ENCODE peak calls at places on chromosomes 13 and 19, in six cellular contexts. F, M, L, C, R and S are unnamed samples.

GRCh38 chr19:7645656-7646425 is 8.9 kb downstream of the STXBP2 start:
- DNase-seq in F (no peak), M (no peak), L (no peak), C (no peak), R (no peak), S (no peak)

GRCh38 chr19:50050406-50051223 is 24.8 kb downstream of the ZNF473 start:
- DNase-seq in F (peak; percentile 84), M (peak; percentile 90), L (peak; percentile 70), C (no peak), R (peak; percentile 84), S (no peak)

GRCh38 chr13:93881418-93881817 is 598.1 kb downstream of the DCT start:
- DNase-seq in F (no peak), M (no peak), L (no peak), C (peak; percentile 40), R (no peak), S (no peak)

GRCh38 chr19:3670796-3671679 is 29.2 kb downstream of the PIP5K1C start:
- DNase-seq in F (peak; percentile 93), M (no peak), L (no peak), C (peak; percentile 80), R (peak; percentile 82), S (no peak)

GRCh38 chr19:32902448-32902847 is 32.9 kb upstream of the SLC7A9 start:
- DNase-seq in F (no peak), M (no peak), L (no peak), C (no peak), R (no peak), S (no peak)

GRCh38 chr19:30263719-30264440 is 108.3 kb upstream of the ZNF536 start:
- DNase-seq in F (no peak), M (no peak), L (no peak), C (no peak), R (no peak), S (no peak)

GRCh38 chr13:89163081-89163480 is 1491.9 kb downstream of the SLITRK5 start:
- DNase-seq in F (no peak), M (no peak), L (no peak), C (no peak), R (no peak), S (no peak)

GRCh38 chr13:110563463-110563774 is 1.9 kb upstream of the RAB20 start:
- DNase-seq in F (no peak), M (no peak), L (no peak), C (no peak), R (no peak), S (no peak)

GRCh38 chr13:110938662-110939421 is 24.0 kb upstream of the ANKRD10 start:
- DNase-seq in F (no peak), M (no peak), L (no peak), C (no peak), R (no peak), S (no peak)

GRCh38 chr19:38223119-38223523 is 901 bp downstream of the DPF1 start:
- DNase-seq in F (no peak), M (no peak), L (no peak), C (no peak), R (no peak), S (no peak)

GRCh38 chr13:95784891-95785290 is 108.0 kb downstream of the DNAJC3 start:
- DNase-seq in F (no peak), M (no peak), L (no peak), C (peak; percentile 82), R (no peak), S (no peak)

GRCh38 chr13:107743100-107743499 is 472.2 kb downstream of the LIG4 start:
- DNase-seq in F (no peak), M (no peak), L (no peak), C (no peak), R (no peak), S (no peak)

GRCh38 chr13:107743523-107743922 is 471.8 kb downstream of the LIG4 start:
- DNase-seq in F (no peak), M (no peak), L (no peak), C (no peak), R (no peak), S (no peak)

GRCh38 chr13:107743983-107744382 is 471.4 kb downstream of the LIG4 start:
- DNase-seq in F (no peak), M (no peak), L (no peak), C (peak; percentile 18), R (no peak), S (no peak)

GRCh38 chr13:107742544-107742943 is 472.8 kb downstream of the LIG4 start:
- DNase-seq in F (no peak), M (no peak), L (no peak), C (no peak), R (no peak), S (no peak)
- TF ChIP-seq CTCF in F (no peak), M (no peak), L (no peak), C (no peak), R (no peak), S (no peak)

DNA sequence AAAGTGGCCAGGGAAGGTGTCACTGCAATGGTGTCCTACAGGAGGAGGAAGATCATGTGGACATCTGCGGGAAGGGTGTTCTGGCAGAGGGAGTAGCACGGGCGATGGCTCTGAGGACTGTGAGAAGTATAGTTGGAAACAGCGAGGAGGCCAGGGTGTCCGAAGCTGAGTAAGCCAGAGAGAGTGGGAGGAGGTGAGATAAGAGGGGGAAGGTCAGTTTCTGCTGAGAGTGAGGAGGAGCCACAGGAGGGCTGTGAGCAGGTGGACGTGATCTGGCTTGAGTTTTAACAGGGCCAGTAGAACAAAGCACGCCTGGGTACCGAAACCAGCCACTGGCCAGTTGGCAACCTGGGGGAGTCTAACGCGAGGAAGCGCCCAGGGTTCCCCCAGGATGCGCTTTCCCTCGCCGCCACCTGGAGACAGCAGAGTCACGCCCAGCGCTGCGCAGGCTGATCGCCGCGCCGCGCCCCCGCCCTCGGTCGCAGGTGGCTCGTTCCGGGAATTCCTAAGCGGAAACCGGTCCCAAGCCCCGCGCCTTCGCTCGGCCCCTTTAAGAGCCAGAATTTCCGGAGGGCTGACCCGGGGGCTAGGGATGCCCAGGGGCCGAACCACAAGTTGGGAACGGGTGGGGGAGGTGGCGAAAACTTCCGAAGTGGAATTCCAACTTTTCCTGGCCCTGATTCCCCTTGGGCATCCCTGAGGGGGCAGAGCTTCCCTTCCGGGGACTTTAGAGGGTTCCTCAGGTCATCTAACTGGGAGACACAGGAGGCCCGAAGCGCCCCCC is 1.1 kb upstream of the LSR start:
- DNase-seq in F (peak; percentile 55), M (peak; percentile 97), L (peak; percentile 85), C (no peak), R (peak; percentile 44), S (peak; percentile 89)
- TF ChIP-seq CTCF in F (peak; percentile 28), M (no peak), L (peak; percentile 46), C (no peak), R (peak; percentile 25), S (peak; percentile 54)

DNA sequence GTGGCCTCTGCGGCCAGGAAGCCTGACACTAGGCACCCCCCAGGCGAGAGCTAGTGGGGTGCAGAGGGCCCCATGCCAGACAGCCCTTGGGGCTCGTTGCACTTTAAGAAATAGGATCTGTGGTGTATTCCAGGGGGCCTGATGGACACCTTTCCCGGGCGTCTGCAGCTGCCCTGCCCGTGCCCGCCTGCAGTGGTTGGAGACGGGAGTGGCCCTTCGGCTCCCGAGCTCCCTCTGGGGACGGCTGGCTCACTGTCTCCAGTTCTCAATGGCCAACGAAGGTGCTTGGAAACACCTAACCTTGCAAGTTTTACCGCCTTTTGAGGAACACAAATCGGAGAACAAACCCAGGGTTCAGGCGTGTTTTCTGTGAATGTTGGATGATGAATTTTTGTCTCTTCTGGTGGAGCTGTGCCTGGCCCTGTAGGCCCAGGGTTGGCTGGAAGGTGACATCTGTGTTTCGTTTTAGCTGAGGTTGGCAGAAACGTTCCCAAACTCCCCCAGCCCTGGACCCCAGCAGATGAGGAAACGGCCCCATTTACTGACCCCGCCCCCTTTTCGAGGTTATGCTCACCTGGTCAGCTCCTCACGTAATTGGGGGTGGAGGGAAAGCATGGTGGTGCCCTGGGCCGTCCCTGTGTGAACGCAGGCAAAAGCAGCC is 17.4 kb upstream of the NPAS1 start:
- DNase-seq in F (no peak), M (no peak), L (no peak), C (no peak), R (no peak), S (no peak)
- TF ChIP-seq CTCF in F (peak; percentile 13), M (no peak), L (no peak), C (no peak), R (peak; percentile 43), S (no peak)

GRCh38 chr19:11293468-11294389 is 2.2 kb upstream of the TSPAN16 start:
- DNase-seq in F (peak; percentile 95), M (peak; percentile 92), L (peak; percentile 97), C (peak; percentile 89), R (peak; percentile 95), S (peak; percentile 95)

GRCh38 chr19:11295180-11295579 is 780 bp upstream of the TSPAN16 start:
- DNase-seq in F (no peak), M (no peak), L (no peak), C (no peak), R (no peak), S (no peak)

GRCh38 chr19:11299946-11300810 is 4.2 kb downstream of the TSPAN16 start:
- DNase-seq in F (no peak), M (no peak), L (no peak), C (no peak), R (no peak), S (no peak)

GRCh38 chr19:11295665-11296245 is at the start of gene TSPAN16:
- DNase-seq in F (no peak), M (no peak), L (no peak), C (no peak), R (no peak), S (no peak)

DNA sequence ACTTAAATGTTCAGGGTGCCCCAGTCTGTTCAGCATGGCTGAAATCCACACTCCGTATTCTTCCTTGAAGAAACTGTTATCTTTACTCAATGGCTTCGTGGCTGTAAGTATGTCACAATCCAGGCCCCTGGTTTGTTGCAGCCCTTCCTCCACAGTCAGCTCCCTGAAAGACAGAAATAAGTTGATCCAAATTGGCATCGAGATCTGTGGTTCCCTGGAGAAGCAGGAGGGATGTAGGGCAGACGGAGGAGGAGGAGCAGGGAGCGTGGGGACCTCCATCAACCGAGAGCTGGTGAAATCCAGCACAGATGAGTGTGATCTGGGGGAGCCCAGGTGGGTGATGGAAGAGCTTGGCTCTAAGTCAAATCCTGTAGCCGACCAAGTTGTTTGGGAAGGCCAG is 304 bp downstream of the TSPAN16 start:
- DNase-seq in F (peak; percentile 30), M (no peak), L (no peak), C (peak; percentile 35), R (peak; percentile 28), S (no peak)
- TF ChIP-seq CTCF in F (no peak), M (no peak), L (no peak), C (no peak), R (no peak), S (no peak)